ENCODE peak calls at places on chromosomes 12 and 14, in seven cellular contexts. Y, A, I, U, B, W and J are unnamed samples.

GRCh38 chr12:131810672-131811071 is 17.5 kb upstream of the MMP17 start:
- DNase-seq in Y (no peak), A (peak), I (no peak), U (no peak), B (no peak), W (no peak), J (no peak)

GRCh38 chr14:23544511-23545447 is 6.8 kb downstream of the ZFHX2 start:
- DNase-seq in Y (no peak), A (no peak), I (peak), U (no peak), B (no peak), W (no peak), J (no peak)

GRCh38 chr14:91310620-91311283 is 66.2 kb upstream of the GPR68 start:
- DNase-seq in Y (no peak), A (no peak), I (no peak), U (no peak), B (no peak), W (no peak), J (no peak)

GRCh38 chr14:55500219-55500701 is 59.8 kb upstream of the TBPL2 start:
- DNase-seq in Y (no peak), A (peak), I (no peak), U (no peak), B (no peak), W (no peak), J (no peak)

GRCh38 chr12:22101749-22102243 is 55.8 kb downstream of the CMAS start:
- DNase-seq in Y (no peak), A (no peak), I (peak), U (peak), B (no peak), W (no peak), J (no peak)

GRCh38 chr14:31241450-31242114 is 34.0 kb upstream of the HECTD1 start:
- DNase-seq in Y (no peak), A (no peak), I (no peak), U (no peak), B (no peak), W (no peak), J (no peak)

GRCh38 chr12:116390656-116391335 is 113.3 kb upstream of the MED13L start:
- DNase-seq in Y (no peak), A (peak), I (no peak), U (no peak), B (no peak), W (peak), J (no peak)

GRCh38 chr14:74380845-74381244 is 32.6 kb downstream of the VRTN start:
- DNase-seq in Y (no peak), A (no peak), I (no peak), U (no peak), B (no peak), W (no peak), J (no peak)

GRCh38 chr14:53062856-53063255 is 90.3 kb downstream of the DDHD1 start:
- DNase-seq in Y (no peak), A (no peak), I (no peak), U (no peak), B (no peak), W (no peak), J (no peak)

GRCh38 chr14:101116065-101116464 is 212.5 kb upstream of the RTL1 start:
- DNase-seq in Y (no peak), A (no peak), I (no peak), U (no peak), B (no peak), W (no peak), J (no peak)

GRCh38 chr12:119169150-119169549 is 9.6 kb upstream of the HSPB8 start:
- DNase-seq in Y (no peak), A (no peak), I (no peak), U (no peak), B (no peak), W (no peak), J (no peak)

GRCh38 chr12:101670007-101670671 is 27.3 kb upstream of the CHPT1 start:
- DNase-seq in Y (peak), A (peak), I (peak), U (peak), B (no peak), W (no peak), J (no peak)

GRCh38 chr12:93786669-93787397 is 109.7 kb downstream of the CRADD start:
- DNase-seq in Y (no peak), A (no peak), I (no peak), U (no peak), B (no peak), W (no peak), J (no peak)

GRCh38 chr14:75440733-75441474 is 13.1 kb downstream of the JDP2 start:
- DNase-seq in Y (no peak), A (peak), I (no peak), U (peak), B (peak), W (peak), J (no peak)

GRCh38 chr12:65152012-65152411 is 17.4 kb upstream of the LEMD3 start:
- DNase-seq in Y (no peak), A (no peak), I (no peak), U (no peak), B (no peak), W (no peak), J (no peak)

GRCh38 chr12:68370006-68370590 is 37.9 kb upstream of the MDM1 start:
- DNase-seq in Y (no peak), A (no peak), I (no peak), U (no peak), B (no peak), W (no peak), J (no peak)

GRCh38 chr12:116880213-116880816 is 926 bp downstream of the HRK start:
- DNase-seq in Y (no peak), A (no peak), I (no peak), U (no peak), B (no peak), W (no peak), J (no peak)

GRCh38 chr14:61213116-61213720 is 67.9 kb downstream of the TMEM30B start:
- DNase-seq in Y (no peak), A (no peak), I (no peak), U (no peak), B (no peak), W (no peak), J (no peak)

GRCh38 chr12:80432061-80432460 is 12.0 kb upstream of the PTPRQ start:
- DNase-seq in Y (no peak), A (no peak), I (no peak), U (no peak), B (no peak), W (no peak), J (no peak)

GRCh38 chr14:67987596-67987995 is 168.0 kb downstream of the RAD51B start:
- DNase-seq in Y (no peak), A (no peak), I (no peak), U (no peak), B (peak), W (no peak), J (no peak)

GRCh38 chr14:62303437-62303836 is 541.2 kb downstream of the SNAPC1 start:
- DNase-seq in Y (no peak), A (no peak), I (no peak), U (no peak), B (no peak), W (no peak), J (no peak)

GRCh38 chr12:93135286-93136239 is 206.5 kb upstream of the EEA1 start:
- DNase-seq in Y (no peak), A (no peak), I (no peak), U (no peak), B (no peak), W (no peak), J (no peak)

GRCh38 chr12:12007001-12007712 is 63.6 kb upstream of the BCL2L14 start:
- DNase-seq in Y (no peak), A (no peak), I (no peak), U (no peak), B (no peak), W (no peak), J (peak)

GRCh38 chr12:118842753-118843335 is 138.5 kb upstream of the SRRM4 start:
- DNase-seq in Y (no peak), A (no peak), I (no peak), U (no peak), B (no peak), W (no peak), J (no peak)

GRCh38 chr14:104642540-104642868 is 37.9 kb upstream of the TMEM179 start:
- DNase-seq in Y (no peak), A (no peak), I (no peak), U (no peak), B (no peak), W (no peak), J (no peak)

GRCh38 chr14:103059556-103059955 is 2.2 kb upstream of the CDC42BPB start:
- DNase-seq in Y (no peak), A (no peak), I (no peak), U (no peak), B (no peak), W (no peak), J (no peak)

GRCh38 chr14:53128706-53129105 is 24.4 kb downstream of the DDHD1 start:
- DNase-seq in Y (no peak), A (no peak), I (no peak), U (no peak), B (no peak), W (no peak), J (no peak)

GRCh38 chr12:70849265-70849960 is 71.1 kb downstream of the PTPRR start:
- DNase-seq in Y (peak), A (no peak), I (no peak), U (no peak), B (no peak), W (no peak), J (no peak)

GRCh38 chr12:10205251-10205807 is 7.3 kb upstream of the GABARAPL1 start:
- DNase-seq in Y (no peak), A (no peak), I (no peak), U (no peak), B (no peak), W (no peak), J (no peak)

GRCh38 chr14:75359098-75359497 is 68.7 kb upstream of the JDP2 start:
- DNase-seq in Y (no peak), A (no peak), I (no peak), U (no peak), B (no peak), W (no peak), J (no peak)

GRCh38 chr12:53495903-53496751 is 3.1 kb downstream of the MAP3K12 start:
- DNase-seq in Y (peak), A (peak), I (no peak), U (peak), B (peak), W (no peak), J (no peak)

GRCh38 chr12:11565752-11566151 is 83.7 kb upstream of the ETV6 start:
- DNase-seq in Y (no peak), A (no peak), I (no peak), U (no peak), B (no peak), W (no peak), J (no peak)

GRCh38 chr14:45332360-45332988 is 79.5 kb upstream of the MIS18BP1 start:
- DNase-seq in Y (no peak), A (peak), I (peak), U (no peak), B (no peak), W (no peak), J (no peak)

GRCh38 chr12:27711312-27711682 is 665 bp downstream of the MRPS35 start:
- DNase-seq in Y (no peak), A (no peak), I (no peak), U (no peak), B (no peak), W (no peak), J (peak)

GRCh38 chr12:27711957-27712356 is 1.3 kb downstream of the MRPS35 start:
- DNase-seq in Y (no peak), A (no peak), I (no peak), U (no peak), B (no peak), W (no peak), J (no peak)

GRCh38 chr12:27709212-27709931 is 1.3 kb upstream of the MRPS35 start:
- DNase-seq in Y (no peak), A (no peak), I (no peak), U (no peak), B (no peak), W (no peak), J (no peak)

GRCh38 chr12:27709932-27710591 is 570 bp upstream of the MRPS35 start:
- DNase-seq in Y (no peak), A (peak), I (no peak), U (peak), B (no peak), W (no peak), J (no peak)

GRCh38 chr12:27710592-27711311 is at the start of gene MRPS35:
- DNase-seq in Y (peak), A (peak), I (peak), U (peak), B (peak), W (peak), J (peak)
- TF ChIP-seq POLR2A in Y (peak), A (peak), I (peak), U (peak), B (peak), W (no peak), J (peak)

DNA sequence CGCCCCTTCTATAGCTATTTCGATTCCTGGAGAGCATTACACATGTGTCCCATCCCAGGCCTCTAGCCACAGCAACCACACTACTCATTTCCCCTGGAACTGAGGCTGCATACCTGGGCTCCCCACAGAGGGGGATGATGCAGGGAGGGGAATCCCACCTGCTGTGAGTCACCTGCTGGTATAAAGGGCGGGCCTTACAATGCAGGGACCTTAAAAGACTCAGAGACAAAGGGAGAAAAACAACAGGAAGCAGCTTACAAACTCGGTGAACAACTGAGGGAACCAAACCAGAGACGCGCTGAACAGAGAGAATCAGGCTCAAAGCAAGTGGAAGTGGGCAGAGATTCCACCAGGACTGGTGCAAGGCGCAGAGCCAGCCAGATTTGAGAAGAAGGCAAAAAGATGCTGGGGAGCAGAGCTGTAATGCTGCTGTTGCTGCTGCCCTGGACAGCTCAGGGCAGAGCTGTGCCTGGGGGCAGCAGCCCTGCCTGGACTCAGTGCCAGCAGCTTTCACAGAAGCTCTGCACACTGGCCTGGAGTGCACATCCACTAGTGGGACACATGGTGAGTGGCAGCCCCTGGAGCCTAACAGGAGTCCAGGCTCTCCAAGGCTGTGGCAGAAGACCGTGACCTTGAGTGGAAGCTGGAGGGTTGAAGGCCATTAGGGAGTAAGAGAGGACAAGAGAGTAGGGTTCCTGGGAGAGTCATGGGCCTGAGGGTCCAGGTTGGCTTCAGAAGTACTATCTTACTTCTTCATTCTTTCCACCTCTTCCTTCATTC is at the start of gene IL23A:
- DNase-seq in Y (no peak), A (no peak), I (no peak), U (no peak), B (no peak), W (no peak), J (peak)
- TF ChIP-seq POLR2A in Y (no peak), A (no peak), I (no peak), U (no peak), B (no peak), W (no peak), J (peak)

GRCh38 chr12:49130151-49131050 is 794 bp downstream of the TUBA1B start:
- DNase-seq in Y (peak), A (peak), I (peak), U (peak), B (peak), W (peak), J (peak)

GRCh38 chr12:49131051-49131972 is at the start of gene TUBA1B:
- DNase-seq in Y (peak), A (peak), I (peak), U (peak), B (peak), W (peak), J (peak)

GRCh38 chr12:49131973-49132461 is 822 bp upstream of the TUBA1B start:
- DNase-seq in Y (peak), A (no peak), I (no peak), U (peak), B (no peak), W (no peak), J (no peak)

GRCh38 chr12:49126852-49127763 is 4.1 kb downstream of the TUBA1B start:
- DNase-seq in Y (no peak), A (no peak), I (no peak), U (no peak), B (no peak), W (no peak), J (no peak)

DNA sequence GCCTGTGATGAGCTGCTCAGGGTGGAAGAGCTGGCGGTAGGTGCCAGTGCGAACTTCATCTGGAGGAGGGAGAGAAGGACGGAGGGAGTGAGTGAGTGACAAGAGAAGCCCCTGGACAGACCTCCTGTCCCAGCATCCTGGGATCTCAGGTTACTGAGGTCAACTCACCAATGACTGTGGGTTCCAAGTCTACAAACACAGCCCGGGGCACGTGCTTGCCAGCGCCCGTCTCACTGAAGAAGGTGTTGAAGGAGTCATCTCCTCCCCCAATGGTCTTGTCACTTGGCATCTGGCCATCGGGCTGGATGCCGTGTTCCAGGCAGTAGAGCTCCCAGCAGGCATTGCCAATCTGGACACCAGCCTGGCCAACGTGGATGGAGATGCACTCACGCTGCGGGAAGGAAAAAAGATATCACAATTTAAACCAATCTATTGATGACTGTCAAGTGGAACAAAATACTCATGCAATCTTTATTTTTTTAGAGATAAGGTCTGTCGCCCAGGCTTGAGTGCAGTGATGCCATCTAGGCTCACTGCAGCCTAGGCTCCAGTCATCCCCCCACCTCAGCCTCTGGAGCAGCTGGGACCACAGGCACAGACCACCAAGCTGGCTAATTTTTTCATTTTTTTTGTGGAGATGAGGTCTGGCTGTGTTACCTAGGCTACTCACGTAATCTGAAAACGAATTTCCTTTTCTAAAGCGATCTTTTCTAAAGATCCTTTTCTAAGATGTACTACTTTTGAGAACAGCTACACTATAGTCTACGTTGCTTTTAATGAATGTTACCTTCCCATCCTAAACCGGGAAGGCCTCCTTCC is 1.7 kb downstream of the TUBA1B start:
- DNase-seq in Y (no peak), A (no peak), I (peak), U (no peak), B (no peak), W (no peak), J (no peak)
- TF ChIP-seq POLR2A in Y (no peak), A (no peak), I (no peak), U (no peak), B (no peak), W (no peak), J (no peak)

DNA sequence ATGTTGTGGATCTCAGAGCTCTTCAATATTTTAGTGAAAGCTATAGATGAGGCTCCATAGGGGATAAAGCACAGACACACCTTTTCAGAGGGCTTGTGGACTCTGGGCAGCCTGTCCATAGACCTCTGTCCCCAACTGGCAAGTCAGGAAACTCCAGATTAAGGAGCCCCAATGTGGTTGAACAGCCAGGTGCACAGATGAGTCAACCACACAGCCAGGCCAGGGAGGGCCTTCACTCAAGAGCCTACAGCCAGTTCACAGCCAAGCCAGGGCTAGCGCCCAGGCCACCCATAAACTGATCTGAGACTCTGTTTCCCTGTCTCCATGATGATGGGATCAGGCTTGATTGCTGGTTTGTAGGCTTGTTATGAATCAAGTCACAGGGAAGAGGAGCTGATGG is 1.0 kb upstream of the BDKRB2 start:
- DNase-seq in Y (no peak), A (peak), I (no peak), U (no peak), B (no peak), W (no peak), J (no peak)
- TF ChIP-seq POLR2A in Y (no peak), A (no peak), I (no peak), U (no peak), B (no peak), W (no peak), J (no peak)

DNA sequence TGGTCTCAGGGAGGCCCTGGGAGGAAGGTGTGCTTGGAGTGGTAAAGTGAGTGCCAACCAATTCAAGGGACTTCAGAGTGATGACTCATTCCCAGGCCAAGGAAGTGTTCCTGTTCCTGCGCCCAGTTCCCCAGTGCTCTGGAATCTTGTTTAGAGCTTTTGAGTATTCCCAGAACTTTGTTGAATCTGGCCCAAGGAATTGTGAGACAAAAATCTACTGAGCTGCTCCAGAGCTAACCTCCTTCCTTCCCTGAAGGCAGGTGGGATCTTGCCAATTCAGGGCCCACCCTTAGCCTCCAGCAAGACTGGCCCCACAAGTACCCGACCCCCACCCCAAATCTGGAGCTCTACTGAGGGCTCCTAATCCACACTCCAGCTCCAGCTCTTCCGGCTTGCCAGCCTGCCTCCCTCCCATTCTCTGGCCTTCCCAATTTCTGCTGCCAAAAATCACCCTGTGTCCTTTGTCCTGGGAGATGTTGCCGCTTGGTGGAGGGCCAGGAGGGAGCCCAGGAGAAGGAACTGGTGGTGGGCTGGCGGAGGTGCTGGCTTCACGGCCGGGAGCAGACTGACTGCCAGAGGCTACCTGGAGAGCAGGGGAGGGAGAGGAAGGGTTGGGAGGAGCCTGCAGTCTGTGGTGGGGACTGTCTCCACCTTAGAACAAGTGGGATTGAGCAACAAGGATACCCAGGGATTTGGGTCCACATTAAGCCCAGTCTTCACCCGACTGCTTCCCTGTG is 2.0 kb upstream of the ATN1 start:
- DNase-seq in Y (peak), A (peak), I (peak), U (peak), B (peak), W (peak), J (no peak)
- TF ChIP-seq POLR2A in Y (peak), A (peak), I (peak), U (no peak), B (peak), W (no peak), J (no peak)